ENCODE peak calls at places on chromosomes 11 and 22, in ten cellular contexts. P, R, Y, I, G, A, C, V, L and X are unnamed samples.

GRCh38 chr11:86761978-86762377 is 38.4 kb upstream of the PRSS23 start:
- DNase-seq in G (no peak), L (no peak), P (no peak), R (no peak), V (no peak), Y (no peak), C (no peak), A (no peak), I (no peak), X (no peak)

GRCh38 chr11:117668291-117668690 is 128.7 kb downstream of the DSCAML1 start:
- DNase-seq in Y (no peak), V (no peak), I (no peak), P (no peak), R (no peak), C (no peak), G (peak; percentile 93), L (no peak), A (no peak), X (no peak)

GRCh38 chr11:134460881-134461280 is 48.8 kb upstream of the B3GAT1 start:
- DNase-seq in P (no peak), G (no peak), R (no peak), V (no peak), I (no peak), C (no peak), A (no peak), L (no peak), Y (no peak), X (no peak)

GRCh38 chr11:95908826-95909225 is 15.1 kb downstream of the MTMR2 start:
- DNase-seq in R (no peak), Y (no peak), C (no peak), V (no peak), I (no peak), P (no peak), L (no peak), A (no peak), G (no peak), X (no peak)

GRCh38 chr11:15327786-15328231 is 213.1 kb downstream of the INSC start:
- DNase-seq in A (no peak), P (peak; percentile 35), Y (peak; percentile 56), L (no peak), I (peak; percentile 68), C (no peak), R (no peak), G (peak; percentile 68), V (peak; percentile 52), X (no peak)

GRCh38 chr11:17477084-17477333 is 364 bp upstream of the ABCC8 start:
- DNase-seq in R (no peak), P (no peak), C (no peak), V (no peak), G (no peak), I (no peak), Y (no peak), L (no peak), A (no peak), X (no peak)

GRCh38 chr11:104907521-104908185 is 9.4 kb upstream of the CASP12 start:
- DNase-seq in Y (no peak), L (no peak), R (no peak), C (no peak), P (no peak), G (no peak), A (no peak), V (no peak), I (no peak), X (no peak)

GRCh38 chr22:22073769-22074561 is 91.4 kb upstream of the TOP3B start:
- DNase-seq in A (no peak), G (no peak), I (peak; percentile 50), P (no peak), L (no peak), R (no peak), C (no peak), V (no peak), Y (no peak), X (no peak)

GRCh38 chr11:116276051-116277044 is 496.4 kb downstream of the BUD13 start:
- DNase-seq in C (peak; percentile 47), I (peak; percentile 75), Y (peak; percentile 80), V (peak; percentile 86), P (peak; percentile 83), R (peak; percentile 65), A (peak; percentile 61), G (peak; percentile 81), L (peak; percentile 77), X (peak; percentile 72)

GRCh38 chr11:44936951-44937543 is 13.6 kb downstream of the TP53I11 start:
- DNase-seq in P (no peak), L (no peak), R (no peak), C (no peak), A (no peak), Y (no peak), G (no peak), V (no peak), I (no peak), X (no peak)

GRCh38 chr22:36442506-36443197 is 38.8 kb downstream of the TXN2 start:
- DNase-seq in G (no peak), Y (no peak), A (no peak), V (no peak), I (no peak), C (no peak), R (no peak), P (no peak), L (no peak), X (no peak)

GRCh38 chr11:44972746-44973435 is 22.2 kb upstream of the TP53I11 start:
- DNase-seq in R (no peak), G (no peak), I (no peak), C (no peak), A (no peak), L (no peak), Y (peak; percentile 26), V (no peak), P (no peak), X (no peak)

GRCh38 chr11:123718075-123718868 is 23.2 kb downstream of the ZNF202 start:
- DNase-seq in I (no peak), R (no peak), L (no peak), V (no peak), C (no peak), P (no peak), Y (no peak), G (no peak), A (no peak), X (no peak)

GRCh38 chr11:17581036-17581731 is 34.1 kb downstream of the OTOG start:
- DNase-seq in I (no peak), G (no peak), A (no peak), L (no peak), R (no peak), P (no peak), V (no peak), Y (no peak), C (no peak), X (no peak)

GRCh38 chr11:120182790-120183491 is 27.9 kb upstream of the OAF start:
- DNase-seq in V (no peak), P (peak; percentile 34), R (no peak), A (no peak), L (peak; percentile 6), Y (no peak), C (no peak), I (peak; percentile 63), G (no peak), X (no peak)